ENCODE peak calls at places on chromosomes 7 and 10, in five cellular contexts. X, D, J, L and Q are unnamed samples.
A peak's percentile ranks its signal among the peaks of the same experiment; 100 is the strongest.

GRCh38 chr10:19195698-19196097 is 147.1 kb downstream of the MALRD1 start:
- DNase-seq in X (no peak), D (no peak), J (no peak), L (no peak), Q (no peak)

GRCh38 chr10:29297678-29298077 is 8.8 kb downstream of the LYZL1 start:
- DNase-seq in X (no peak), D (no peak), J (no peak), L (no peak), Q (no peak)

GRCh38 chr10:76318171-76318570 is 886.7 kb downstream of the LRMDA start:
- DNase-seq in X (no peak), D (no peak), J (no peak), L (no peak), Q (no peak)

GRCh38 chr10:5598085-5598690 is 68.2 kb downstream of the ASB13 start:
- DNase-seq in X (no peak), D (no peak), J (no peak), L (no peak), Q (no peak)

GRCh38 chr10:8577681-8578080 is 523.2 kb downstream of the GATA3 start:
- DNase-seq in X (no peak), D (no peak), J (no peak), L (no peak), Q (no peak)

GRCh38 chr10:26468691-26469090 is 30.6 kb downstream of the APBB1IP start:
- DNase-seq in X (no peak), D (no peak), J (no peak), L (no peak), Q (no peak)

GRCh38 chr10:88952647-88953111 is at the start of gene ACTA2:
- DNase-seq in X (no peak), D (peak; percentile 43), J (no peak), L (no peak), Q (no peak)

GRCh38 chr7:84100866-84101265 is 93.7 kb downstream of the SEMA3A start:
- DNase-seq in X (peak; percentile 53), D (no peak), J (peak; percentile 7), L (no peak), Q (no peak)

GRCh38 chr10:114698271-114699185 is 40.5 kb upstream of the ABLIM1 start:
- DNase-seq in X (no peak), D (no peak), J (no peak), L (no peak), Q (no peak)

GRCh38 chr7:106952658-106953231 is 87.7 kb downstream of the PIK3CG start:
- DNase-seq in X (no peak), D (peak; percentile 21), J (peak; percentile 72), L (no peak), Q (peak; percentile 12)

GRCh38 chr10:84114088-84114667 is 25.1 kb upstream of the GHITM start:
- DNase-seq in X (no peak), D (no peak), J (no peak), L (no peak), Q (no peak)

GRCh38 chr7:50504646-50505546 is 54.7 kb upstream of the FIGNL1 start:
- DNase-seq in X (no peak), D (no peak), J (no peak), L (peak; percentile 34), Q (no peak)

GRCh38 chr10:15901889-15902288 is 41.6 kb upstream of the MINDY3 start:
- DNase-seq in X (no peak), D (no peak), J (no peak), L (no peak), Q (peak; percentile 28)

GRCh38 chr10:1063232-1063862 is 7.2 kb downstream of the WDR37 start:
- DNase-seq in X (no peak), D (no peak), J (no peak), L (no peak), Q (no peak)

GRCh38 chr10:70809011-70809611 is 6.6 kb upstream of the SGPL1 start:
- DNase-seq in X (no peak), D (no peak), J (no peak), L (no peak), Q (no peak)

GRCh38 chr10:60123172-60123571 is 216.8 kb upstream of the CCDC6 start:
- DNase-seq in X (no peak), D (no peak), J (no peak), L (no peak), Q (peak; percentile 94)

GRCh38 chr10:49738616-49739360 is 23.3 kb downstream of the OGDHL start:
- DNase-seq in X (no peak), D (peak; percentile 4), J (no peak), L (peak; percentile 52), Q (no peak)

GRCh38 chr7:30585675-30586074 is 9.0 kb upstream of the GARS1 start:
- DNase-seq in X (no peak), D (no peak), J (no peak), L (no peak), Q (no peak)

GRCh38 chr10:8705415-8705814 is 650.9 kb downstream of the GATA3 start:
- DNase-seq in X (no peak), D (no peak), J (no peak), L (no peak), Q (no peak)

GRCh38 chr7:157560258-157560654 is 223.5 kb downstream of the DNAJB6 start:
- DNase-seq in X (no peak), D (no peak), J (no peak), L (peak; percentile 61), Q (no peak)

GRCh38 chr7:93115796-93116195 is 2.0 kb downstream of the SAMD9 start:
- DNase-seq in X (peak; percentile 21), D (no peak), J (peak; percentile 13), L (no peak), Q (peak; percentile 63)

GRCh38 chr7:116953727-116954442 is 584 bp downstream of the ST7 start:
- DNase-seq in X (peak; percentile 39), D (peak; percentile 56), J (peak; percentile 84), L (peak; percentile 83), Q (peak; percentile 73)

GRCh38 chr10:62653254-62653653 is 151.3 kb upstream of the ADO start:
- DNase-seq in X (no peak), D (no peak), J (no peak), L (no peak), Q (no peak)
- H3K4me1 ChIP-seq in X (no peaks in the 10 kb centered on the region), D (no peaks in the 10 kb centered on the region), J (no peaks in the 10 kb centered on the region), L (no peaks in the 10 kb centered on the region), Q (no peaks in the 10 kb centered on the region)

DNA sequence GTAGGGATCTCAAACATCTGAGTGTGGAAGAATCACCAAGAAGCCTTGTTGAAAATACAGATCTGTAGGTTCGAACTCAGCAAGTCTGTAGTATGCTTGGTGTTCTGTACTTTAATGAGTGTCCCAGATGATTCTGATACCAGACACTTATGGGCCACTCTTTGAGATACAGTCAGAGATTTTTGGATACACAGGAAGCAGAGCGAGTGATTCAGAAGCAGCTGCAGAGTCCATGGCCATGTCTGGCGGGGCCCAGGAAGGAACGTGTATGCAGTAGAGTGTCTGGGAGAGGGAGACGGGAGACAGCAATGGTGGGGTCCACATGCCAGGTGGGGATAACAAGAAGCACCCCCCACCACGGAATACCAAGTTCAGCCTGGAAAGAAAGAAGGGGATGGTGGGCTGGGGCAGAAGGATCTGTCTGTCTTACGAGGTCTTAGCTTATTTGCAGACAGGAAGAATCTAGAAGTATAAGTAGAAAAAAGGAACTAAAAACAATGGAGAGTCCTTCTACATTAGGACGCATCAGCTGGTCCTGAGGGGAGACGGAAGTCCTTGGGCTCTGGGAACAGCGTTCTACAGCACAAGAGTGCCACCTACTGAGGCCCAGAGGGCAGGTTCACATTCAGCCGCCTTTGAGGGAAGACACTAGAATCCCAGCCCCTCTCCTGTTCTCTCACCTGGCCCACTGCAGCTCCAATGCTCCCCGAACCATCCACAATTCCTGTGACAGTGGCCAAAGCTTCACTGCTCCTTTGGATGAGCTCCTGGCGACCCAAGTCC is 55.4 kb downstream of the SLC37A3 start:
- DNase-seq in X (peak; percentile 16), D (peak; percentile 49), J (peak; percentile 63), L (no peak), Q (no peak)
- TF ChIP-seq CTCF in X (peak; percentile 53), D (peak; percentile 50), J (peak; percentile 73), L (peak; percentile 54), Q (peak; percentile 50)

GRCh38 chr10:86968994-86969355 is 693 bp downstream of the ADIRF start:
- DNase-seq in X (no peak), D (no peak), J (no peak), L (no peak), Q (no peak)

GRCh38 chr10:86966008-86966654 is 2.2 kb upstream of the ADIRF start:
- DNase-seq in X (no peak), D (no peak), J (no peak), L (no peak), Q (no peak)

GRCh38 chr10:86969421-86970041 is 1.2 kb downstream of the ADIRF start:
- DNase-seq in X (no peak), D (no peak), J (no peak), L (no peak), Q (peak; percentile 87)

GRCh38 chr10:86968271-86968993 is at the start of gene ADIRF:
- DNase-seq in X (no peak), D (peak; percentile 82), J (no peak), L (peak; percentile 86), Q (no peak)

GRCh38 chr10:86967481-86967941 is 771 bp upstream of the ADIRF start:
- DNase-seq in X (no peak), D (peak; percentile 26), J (no peak), L (no peak), Q (no peak)
- H3K27ac ChIP-seq in X (no peak overlapping the region), D (no peak overlapping the region), J (no peak overlapping the region), L (peak overlapping the region; percentile 97), Q (no peak overlapping the region)

GRCh38 chr10:122640921-122641320 is 58.7 kb downstream of the C10orf120 start:
- DNase-seq in X (no peak), D (no peak), J (no peak), L (peak; percentile 46), Q (no peak)

GRCh38 chr10:122643931-122644534 is 55.6 kb downstream of the C10orf120 start:
- DNase-seq in X (no peak), D (no peak), J (no peak), L (peak; percentile 40), Q (no peak)

GRCh38 chr10:122646511-122647382 is 52.9 kb downstream of the C10orf120 start:
- DNase-seq in X (no peak), D (no peak), J (no peak), L (peak; percentile 38), Q (no peak)

GRCh38 chr10:122639801-122640200 is 59.8 kb downstream of the C10orf120 start:
- DNase-seq in X (no peak), D (no peak), J (no peak), L (peak; percentile 22), Q (peak; percentile 7)

GRCh38 chr10:122642726-122643605 is 56.7 kb downstream of the C10orf120 start:
- DNase-seq in X (no peak), D (no peak), J (no peak), L (peak; percentile 52), Q (no peak)
- H3K4me1 ChIP-seq in X (no peaks in the 10 kb centered on the region), D (no peaks in the 10 kb centered on the region), J (no peaks in the 10 kb centered on the region), L (no peaks in the 10 kb centered on the region), Q (no peaks in the 10 kb centered on the region)

GRCh38 chr7:130367836-130368235 is 12.5 kb upstream of the CPA1 start:
- DNase-seq in X (no peak), D (no peak), J (no peak), L (no peak), Q (no peak)
- TF ChIP-seq CTCF in X (no peak), D (no peak), J (no peak), L (no peak), Q (no peak)

GRCh38 chr7:2586326-2587020 is 27.7 kb downstream of the IQCE start:
- DNase-seq in X (no peak), D (no peak), J (no peak), L (no peak), Q (no peak)
- H3K27ac ChIP-seq in X (no peak overlapping the region), D (no peak overlapping the region), J (no peak overlapping the region), L (no peak overlapping the region), Q (no peak overlapping the region)

GRCh38 chr7:100023526-100023925 is 8.1 kb downstream of the ZKSCAN1 start:
- DNase-seq in X (no peak), D (no peak), J (no peak), L (no peak), Q (peak; percentile 27)
- H3K4me1 ChIP-seq in X (no peaks in the 10 kb centered on the region), D (peaks cover 13% of the 10 kb centered on the region), J (peaks cover 4% of the 10 kb centered on the region), L (peaks cover 10% of the 10 kb centered on the region), Q (peaks cover 24% of the 10 kb centered on the region)